ENCODE peak calls at places on chromosomes 11 and 22, in seven cellular contexts. R, A, Y, H, X, N and D are unnamed samples.

GRCh38 chr11:69450064-69450856 is 31.2 kb upstream of the LINC01488 start:
- DNase-seq in X (no peak), N (no peak), Y (no peak), H (no peak), A (no peak), R (no peak), D (no peak)

GRCh38 chr22:43399980-43400358 is 11.8 kb upstream of the MPPED1 start:
- DNase-seq in H (no peak), A (no peak), R (no peak), X (no peak), Y (no peak), N (no peak), D (no peak)

GRCh38 chr11:636511-637332 is at the start of gene DRD4:
- DNase-seq in Y (no peak), N (no peak), A (peak), R (no peak), X (no peak), H (peak), D (no peak)

GRCh38 chr11:62267576-62267975 is 2.4 kb upstream of the SCGB2A2 start:
- DNase-seq in H (no peak), X (no peak), N (no peak), Y (peak), R (no peak), A (no peak), D (no peak)

GRCh38 chr22:49930596-49931412 is 12.4 kb downstream of the CRELD2 start:
- DNase-seq in Y (peak), X (peak), N (peak), H (peak), A (peak), R (no peak), D (no peak)

GRCh38 chr11:42840176-42840829 is 471.5 kb upstream of the API5 start:
- DNase-seq in H (no peak), A (no peak), X (no peak), Y (no peak), R (no peak), N (no peak), D (no peak)

GRCh38 chr22:48712558-48712957 is 1115.1 kb downstream of the BRD1 start:
- DNase-seq in H (no peak), N (no peak), R (no peak), Y (no peak), X (no peak), A (no peak), D (no peak)

GRCh38 chr11:67312187-67313021 is 9.1 kb downstream of the SSH3 start:
- DNase-seq in R (no peak), Y (peak), H (no peak), X (no peak), N (no peak), A (no peak), D (no peak)

GRCh38 chr11:58576792-58577440 is 1.3 kb upstream of the LPXN start:
- DNase-seq in X (no peak), Y (peak), R (no peak), H (peak), N (no peak), A (no peak), D (no peak)

GRCh38 chr11:3166268-3167142 is 1.4 kb upstream of the OSBPL5 start:
- DNase-seq in Y (no peak), H (no peak), X (no peak), A (no peak), R (no peak), N (no peak), D (no peak)

GRCh38 chr11:62725686-62726085 is 1.6 kb downstream of the HNRNPUL2 start:
- DNase-seq in H (no peak), X (no peak), Y (no peak), A (peak), R (no peak), N (no peak), D (no peak)

GRCh38 chr11:16902979-16903378 is 111.2 kb downstream of the PLEKHA7 start:
- DNase-seq in A (no peak), Y (peak), H (no peak), N (no peak), R (no peak), X (no peak), D (no peak)

GRCh38 chr22:48953830-48954229 is 873.8 kb downstream of the BRD1 start:
- DNase-seq in X (no peak), A (no peak), N (no peak), H (no peak), Y (no peak), R (peak), D (peak)

GRCh38 chr22:49322861-49323622 is 504.6 kb downstream of the BRD1 start:
- DNase-seq in X (no peak), A (no peak), H (no peak), R (peak), Y (no peak), N (no peak), D (no peak)

GRCh38 chr11:16784097-16784496 is 45.6 kb downstream of the C11orf58 start:
- DNase-seq in A (no peak), R (no peak), H (no peak), Y (no peak), X (no peak), N (no peak), D (no peak)

GRCh38 chr11:69274531-69275016 is 19.4 kb upstream of the MYEOV start:
- DNase-seq in N (no peak), A (no peak), R (no peak), Y (peak), H (no peak), X (no peak), D (no peak)

GRCh38 chr22:36536717-36537116 is 7.8 kb upstream of the EIF3D start:
- DNase-seq in Y (no peak), N (no peak), R (no peak), X (no peak), H (no peak), A (peak), D (no peak)

GRCh38 chr11:44427432-44427831 is 117.5 kb upstream of the ALX4 start:
- DNase-seq in Y (no peak), N (no peak), R (no peak), A (peak), H (no peak), X (no peak), D (no peak)

GRCh38 chr22:48664586-48664985 is 1163.1 kb downstream of the BRD1 start:
- DNase-seq in Y (no peak), H (no peak), A (no peak), N (no peak), R (no peak), X (no peak), D (no peak)

GRCh38 chr22:47020157-47020556 is 257.7 kb downstream of the TBC1D22A start:
- DNase-seq in H (peak), A (no peak), Y (no peak), N (no peak), X (no peak), R (no peak), D (no peak)

GRCh38 chr22:46171940-46172339 is 21.6 kb downstream of the PPARA start:
- DNase-seq in R (no peak), Y (peak), X (no peak), H (peak), A (no peak), N (no peak), D (no peak)

GRCh38 chr22:37016134-37016910 is 2.9 kb downstream of the TST start:
- DNase-seq in A (no peak), N (no peak), R (no peak), X (no peak), H (no peak), Y (no peak), D (no peak)

GRCh38 chr11:15969281-15969680 is 387.1 kb downstream of the SOX6 start:
- DNase-seq in H (peak), X (peak), R (no peak), N (no peak), A (no peak), Y (peak), D (no peak)

GRCh38 chr11:67373916-67374570 is 645 bp upstream of the CLCF1 start:
- DNase-seq in N (peak), Y (peak), R (no peak), H (peak), X (no peak), A (peak), D (peak)

GRCh38 chr11:101745756-101746155 is 161.9 kb upstream of the TRPC6 start:
- DNase-seq in A (no peak), N (no peak), X (no peak), Y (no peak), H (peak), R (no peak), D (no peak)

GRCh38 chr22:47192651-47193437 is 430.4 kb downstream of the TBC1D22A start:
- DNase-seq in X (no peak), Y (no peak), N (no peak), H (no peak), A (no peak), R (peak), D (no peak)

GRCh38 chr22:42203609-42204008 is 66.8 kb downstream of the TCF20 start:
- DNase-seq in X (no peak), H (no peak), N (no peak), R (no peak), Y (no peak), A (peak), D (no peak)

GRCh38 chr11:117481036-117481435 is 153.4 kb downstream of the CEP164 start:
- DNase-seq in H (no peak), R (no peak), A (no peak), X (no peak), N (no peak), Y (no peak), D (no peak)

GRCh38 chr22:50676211-50676636 is 3.6 kb downstream of the SHANK3 start:
- DNase-seq in N (no peak), H (no peak), R (peak), X (no peak), Y (no peak), A (no peak), D (no peak)

GRCh38 chr22:39184586-39185577 is 32.4 kb upstream of the CBX7 start:
- DNase-seq in H (peak), X (no peak), A (no peak), Y (no peak), N (no peak), R (no peak), D (no peak)

GRCh38 chr11:72736452-72737069 is 15.6 kb downstream of the ARAP1 start:
- DNase-seq in Y (peak), H (no peak), A (no peak), R (no peak), N (peak), X (no peak), D (no peak)

GRCh38 chr11:13207665-13208594 is 69.7 kb upstream of the BMAL1 start:
- DNase-seq in A (peak), X (no peak), H (peak), N (no peak), R (no peak), Y (peak), D (no peak)

GRCh38 chr11:86047275-86047991 is 21.5 kb downstream of the PICALM start:
- DNase-seq in R (no peak), A (no peak), X (no peak), N (no peak), Y (peak), H (peak), D (no peak)

GRCh38 chr11:129949976-129950318 is 52.7 kb downstream of the PRDM10 start:
- DNase-seq in X (no peak), Y (no peak), R (no peak), N (no peak), A (no peak), H (no peak), D (no peak)

GRCh38 chr11:119729581-119730346 is 764 bp upstream of the NECTIN1 start:
- DNase-seq in Y (peak), X (no peak), H (peak), A (peak), R (no peak), N (no peak), D (no peak)

GRCh38 chr11:59810189-59810910 is at the start of gene MRPL16:
- DNase-seq in Y (peak), N (peak), X (peak), R (peak), A (peak), H (peak), D (peak)
- TF ChIP-seq CTCF in Y (peak), N (no peak), X (peak), R (peak), A (peak), H (peak), D (peak)

GRCh38 chr11:81570669-81571068 is 1163.0 kb downstream of the FAM181B start:
- DNase-seq in Y (no peak), R (no peak), X (no peak), H (no peak), A (peak), N (no peak), D (no peak)

GRCh38 chr11:81574301-81574700 is 1159.4 kb downstream of the FAM181B start:
- DNase-seq in A (no peak), N (no peak), H (no peak), Y (no peak), R (no peak), X (no peak), D (no peak)

GRCh38 chr11:81573367-81573766 is 1160.3 kb downstream of the FAM181B start:
- DNase-seq in N (no peak), H (no peak), Y (no peak), A (no peak), R (no peak), X (no peak), D (no peak)

DNA sequence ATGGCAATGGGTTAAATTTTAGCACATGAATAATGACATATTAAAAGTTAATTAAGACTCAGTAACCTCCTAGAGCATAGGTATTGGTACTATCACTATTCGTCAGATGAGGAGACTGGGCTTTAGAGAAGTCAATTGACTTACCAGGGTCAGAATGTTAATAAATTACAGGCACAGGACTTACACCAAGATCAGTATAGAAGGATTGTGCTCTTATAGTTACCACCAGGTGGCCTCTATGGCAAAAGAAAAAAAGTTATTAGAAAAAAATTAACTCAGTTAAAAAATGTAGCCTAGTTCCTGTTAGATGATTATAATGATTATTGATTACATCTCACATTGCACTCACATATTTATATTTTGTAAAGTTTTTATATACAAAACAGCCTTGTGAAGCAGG is 1163.7 kb downstream of the FAM181B start:
- DNase-seq in N (no peak), A (peak), X (no peak), Y (peak), R (no peak), H (peak), D (no peak)
- TF ChIP-seq CTCF in N (no peak), A (peak), X (no peak), Y (peak), R (peak), H (no peak), D (peak)

DNA sequence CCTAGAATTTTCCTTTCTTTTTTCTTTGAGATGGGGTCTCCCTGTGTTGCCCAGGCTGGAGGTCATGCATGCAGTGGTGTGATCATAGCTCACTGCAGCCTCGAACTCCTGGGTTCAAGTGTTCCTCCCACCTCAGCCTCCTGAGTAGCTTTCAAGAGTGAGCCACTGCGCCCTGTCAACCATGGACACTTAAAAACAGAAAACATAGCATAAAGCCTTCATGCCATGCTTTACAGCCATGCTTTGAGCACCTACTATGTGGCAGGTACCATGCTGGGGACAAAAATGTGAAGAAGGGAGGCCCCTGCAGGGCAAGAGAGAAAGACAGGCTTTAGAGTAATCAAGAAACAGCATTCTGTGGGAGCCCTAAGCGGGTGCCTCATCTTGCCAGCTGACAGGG is 13.7 kb upstream of the GNB1L start:
- DNase-seq in Y (no peak), N (no peak), A (no peak), H (no peak), R (peak), X (no peak), D (no peak)
- TF ChIP-seq CTCF in Y (peak), N (no peak), A (peak), H (no peak), R (no peak), X (no peak), D (no peak)

DNA sequence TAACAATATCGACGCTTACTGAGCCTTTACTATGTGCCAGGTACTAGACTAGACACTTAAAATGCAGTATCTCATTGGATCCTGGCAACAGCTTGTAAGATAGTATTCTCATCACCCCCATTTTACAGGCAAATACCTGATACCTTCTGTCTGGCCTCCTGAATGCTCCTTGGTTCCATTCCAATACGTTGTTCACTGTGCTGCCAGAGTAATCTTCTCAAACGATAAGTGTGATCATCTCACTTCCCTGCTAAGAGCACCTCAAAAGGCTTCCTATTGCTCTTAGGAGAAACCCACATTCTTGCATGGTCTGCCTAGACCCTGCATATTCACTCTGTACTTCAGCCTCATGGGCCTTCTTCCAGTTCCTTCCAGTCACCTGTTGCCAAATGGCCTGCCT is 1.3 kb upstream of the NRIP3 start:
- DNase-seq in X (no peak), A (no peak), N (no peak), H (no peak), R (no peak), Y (no peak), D (no peak)
- TF ChIP-seq CTCF in X (no peak), A (no peak), N (no peak), H (no peak), R (no peak), Y (no peak), D (no peak)

GRCh38 chr22:40651057-40651456 is 14.5 kb upstream of the MRTFA start:
- DNase-seq in Y (no peak), H (no peak), X (no peak), A (no peak), R (no peak), N (no peak), D (no peak)

GRCh38 chr22:40653361-40653760 is 16.8 kb upstream of the MRTFA start:
- DNase-seq in N (no peak), Y (no peak), R (no peak), A (no peak), X (no peak), H (no peak), D (no peak)

GRCh38 chr22:40651563-40652501 is 15.3 kb upstream of the MRTFA start:
- DNase-seq in Y (peak), X (peak), N (peak), R (peak), H (peak), A (peak), D (peak)

GRCh38 chr22:40654522-40655167 is 18.1 kb upstream of the MRTFA start:
- DNase-seq in R (no peak), H (peak), Y (no peak), X (peak), A (peak), N (no peak), D (no peak)
- TF ChIP-seq CTCF in R (peak), H (peak), Y (peak), X (peak), A (peak), N (no peak), D (no peak)

GRCh38 chr11:125728969-125729368 is 17.1 kb upstream of the PATE1 start:
- DNase-seq in H (no peak), R (no peak), N (no peak), Y (no peak), X (no peak), A (no peak), D (no peak)

GRCh38 chr11:125720781-125721180 is 25.3 kb upstream of the PATE1 start:
- DNase-seq in H (no peak), Y (no peak), R (no peak), A (no peak), N (no peak), X (no peak), D (no peak)

DNA sequence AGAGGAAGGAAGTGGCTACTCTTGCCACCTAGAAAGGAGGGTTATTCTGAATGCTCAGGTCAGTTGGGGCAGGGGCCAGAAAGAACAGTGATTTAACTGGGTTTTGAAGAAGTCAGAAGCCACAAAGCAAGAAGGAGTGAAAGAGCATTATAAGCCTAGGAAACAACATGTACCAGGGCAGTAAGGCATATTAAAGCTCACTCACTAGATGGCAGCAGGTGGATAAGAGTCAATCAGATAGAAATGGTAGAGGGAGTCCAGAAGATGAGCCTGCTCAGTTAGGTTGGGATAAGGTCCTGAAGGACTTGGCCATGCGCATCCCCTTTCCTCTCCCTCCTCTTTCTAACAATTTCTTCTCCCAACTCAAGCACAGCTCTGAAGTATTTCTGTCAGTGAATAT is 22.0 kb upstream of the PATE1 start:
- DNase-seq in A (peak), R (no peak), Y (peak), X (no peak), N (no peak), H (peak), D (no peak)
- TF ChIP-seq CTCF in A (peak), R (peak), Y (peak), X (no peak), N (no peak), H (peak), D (no peak)